ENCODE peak calls at places on chromosome 19, in seven cellular contexts. One of them, this sample, is unnamed.
A peak's percentile ranks its signal among the peaks of the same experiment; 100 is the strongest.

GRCh38 chr19:7293795-7294570 is at the start of gene INSR:
- DNase-seq in activated CD4-positive, alpha-beta T cell treated with anti-CD3 and anti-CD28 coated beads, Interleukin-2, amount 50 U/mL, for 48 hours: peak; percentile 78
- DNase-seq in activated T-cell treated with anti-CD3 and anti-CD28 coated beads for 24 hours: peak; percentile 48
- DNase-seq in iPS DF 6.9: no peak
- DNase-seq in AG04450: peak; percentile 47
- DNase-seq in hypothalamus: peak; percentile 64
- DNase-seq in NCI-H2081 treated with DMSO at 0.1 percent for 48 hours: peak; percentile 37
- DNase-seq in this sample: peak; percentile 57

GRCh38 chr19:28345811-28346210 is 867.1 kb downstream of the UQCRFS1 start:
- DNase-seq in activated CD4-positive, alpha-beta T cell treated with anti-CD3 and anti-CD28 coated beads, Interleukin-2, amount 50 U/mL, for 48 hours: no peak
- DNase-seq in activated T-cell treated with anti-CD3 and anti-CD28 coated beads for 24 hours: no peak
- DNase-seq in iPS DF 6.9: no peak
- DNase-seq in AG04450: no peak
- DNase-seq in hypothalamus: no peak
- DNase-seq in NCI-H2081 treated with DMSO at 0.1 percent for 48 hours: no peak
- DNase-seq in this sample: no peak

GRCh38 chr19:2771786-2772674 is 11.0 kb downstream of the SGTA start:
- DNase-seq in activated CD4-positive, alpha-beta T cell treated with anti-CD3 and anti-CD28 coated beads, Interleukin-2, amount 50 U/mL, for 48 hours: no peak
- DNase-seq in activated T-cell treated with anti-CD3 and anti-CD28 coated beads for 24 hours: no peak
- DNase-seq in iPS DF 6.9: no peak
- DNase-seq in AG04450: no peak
- DNase-seq in hypothalamus: no peak
- DNase-seq in NCI-H2081 treated with DMSO at 0.1 percent for 48 hours: no peak
- DNase-seq in this sample: no peak

GRCh38 chr19:38266070-38266469 is 1.7 kb downstream of the SPINT2 start:
- DNase-seq in activated CD4-positive, alpha-beta T cell treated with anti-CD3 and anti-CD28 coated beads, Interleukin-2, amount 50 U/mL, for 48 hours: no peak
- DNase-seq in activated T-cell treated with anti-CD3 and anti-CD28 coated beads for 24 hours: no peak
- DNase-seq in iPS DF 6.9: no peak
- DNase-seq in AG04450: no peak
- DNase-seq in hypothalamus: no peak
- DNase-seq in NCI-H2081 treated with DMSO at 0.1 percent for 48 hours: no peak
- DNase-seq in this sample: no peak

GRCh38 chr19:48760514-48761221 is 5.3 kb downstream of the FGF21 start:
- DNase-seq in activated CD4-positive, alpha-beta T cell treated with anti-CD3 and anti-CD28 coated beads, Interleukin-2, amount 50 U/mL, for 48 hours: no peak
- DNase-seq in activated T-cell treated with anti-CD3 and anti-CD28 coated beads for 24 hours: no peak
- DNase-seq in iPS DF 6.9: no peak
- DNase-seq in AG04450: no peak
- DNase-seq in hypothalamus: no peak
- DNase-seq in NCI-H2081 treated with DMSO at 0.1 percent for 48 hours: no peak
- DNase-seq in this sample: no peak

GRCh38 chr19:14090509-14091085 is at the start of gene SAMD1:
- DNase-seq in activated CD4-positive, alpha-beta T cell treated with anti-CD3 and anti-CD28 coated beads, Interleukin-2, amount 50 U/mL, for 48 hours: peak; percentile 83
- DNase-seq in activated T-cell treated with anti-CD3 and anti-CD28 coated beads for 24 hours: peak; percentile 82
- DNase-seq in iPS DF 6.9: no peak
- DNase-seq in AG04450: peak; percentile 68
- DNase-seq in hypothalamus: peak; percentile 74
- DNase-seq in NCI-H2081 treated with DMSO at 0.1 percent for 48 hours: no peak
- DNase-seq in this sample: peak; percentile 83

GRCh38 chr19:6233051-6233826 is 46.5 kb downstream of the MLLT1 start:
- DNase-seq in activated CD4-positive, alpha-beta T cell treated with anti-CD3 and anti-CD28 coated beads, Interleukin-2, amount 50 U/mL, for 48 hours: no peak
- DNase-seq in activated T-cell treated with anti-CD3 and anti-CD28 coated beads for 24 hours: no peak
- DNase-seq in iPS DF 6.9: no peak
- DNase-seq in AG04450: no peak
- DNase-seq in hypothalamus: no peak
- DNase-seq in NCI-H2081 treated with DMSO at 0.1 percent for 48 hours: no peak
- DNase-seq in this sample: no peak

GRCh38 chr19:41297628-41298326 is 12.2 kb upstream of the CCDC97 start:
- DNase-seq in activated CD4-positive, alpha-beta T cell treated with anti-CD3 and anti-CD28 coated beads, Interleukin-2, amount 50 U/mL, for 48 hours: no peak
- DNase-seq in activated T-cell treated with anti-CD3 and anti-CD28 coated beads for 24 hours: no peak
- DNase-seq in iPS DF 6.9: no peak
- DNase-seq in AG04450: no peak
- DNase-seq in hypothalamus: no peak
- DNase-seq in NCI-H2081 treated with DMSO at 0.1 percent for 48 hours: no peak
- DNase-seq in this sample: peak; percentile 38

GRCh38 chr19:46076951-46077814 is 36.4 kb upstream of the IGFL4 start:
- DNase-seq in activated CD4-positive, alpha-beta T cell treated with anti-CD3 and anti-CD28 coated beads, Interleukin-2, amount 50 U/mL, for 48 hours: peak; percentile 51
- DNase-seq in activated T-cell treated with anti-CD3 and anti-CD28 coated beads for 24 hours: peak; percentile 8
- DNase-seq in iPS DF 6.9: peak; percentile 78
- DNase-seq in AG04450: peak; percentile 56
- DNase-seq in hypothalamus: peak; percentile 53
- DNase-seq in NCI-H2081 treated with DMSO at 0.1 percent for 48 hours: peak; percentile 33
- DNase-seq in this sample: peak; percentile 22

GRCh38 chr19:11142528-11143171 is 12.9 kb downstream of the SPC24 start:
- DNase-seq in activated CD4-positive, alpha-beta T cell treated with anti-CD3 and anti-CD28 coated beads, Interleukin-2, amount 50 U/mL, for 48 hours: no peak
- DNase-seq in activated T-cell treated with anti-CD3 and anti-CD28 coated beads for 24 hours: no peak
- DNase-seq in iPS DF 6.9: no peak
- DNase-seq in AG04450: peak; percentile 92
- DNase-seq in hypothalamus: peak; percentile 39
- DNase-seq in NCI-H2081 treated with DMSO at 0.1 percent for 48 hours: no peak
- DNase-seq in this sample: no peak

GRCh38 chr19:50359432-50359818 is 6.0 kb downstream of the NAPSA start:
- DNase-seq in activated CD4-positive, alpha-beta T cell treated with anti-CD3 and anti-CD28 coated beads, Interleukin-2, amount 50 U/mL, for 48 hours: no peak
- DNase-seq in activated T-cell treated with anti-CD3 and anti-CD28 coated beads for 24 hours: no peak
- DNase-seq in iPS DF 6.9: no peak
- DNase-seq in AG04450: no peak
- DNase-seq in hypothalamus: no peak
- DNase-seq in NCI-H2081 treated with DMSO at 0.1 percent for 48 hours: no peak
- DNase-seq in this sample: no peak

GRCh38 chr19:5127710-5128109 is 158.8 kb downstream of the KDM4B start:
- DNase-seq in activated CD4-positive, alpha-beta T cell treated with anti-CD3 and anti-CD28 coated beads, Interleukin-2, amount 50 U/mL, for 48 hours: no peak
- DNase-seq in activated T-cell treated with anti-CD3 and anti-CD28 coated beads for 24 hours: no peak
- DNase-seq in iPS DF 6.9: no peak
- DNase-seq in AG04450: no peak
- DNase-seq in hypothalamus: no peak
- DNase-seq in NCI-H2081 treated with DMSO at 0.1 percent for 48 hours: no peak
- DNase-seq in this sample: no peak

GRCh38 chr19:7680606-7681335 is at the start of gene TRAPPC5:
- DNase-seq in activated CD4-positive, alpha-beta T cell treated with anti-CD3 and anti-CD28 coated beads, Interleukin-2, amount 50 U/mL, for 48 hours: peak; percentile 84
- DNase-seq in activated T-cell treated with anti-CD3 and anti-CD28 coated beads for 24 hours: peak; percentile 83
- DNase-seq in iPS DF 6.9: no peak
- DNase-seq in AG04450: peak; percentile 39
- DNase-seq in hypothalamus: peak; percentile 73
- DNase-seq in NCI-H2081 treated with DMSO at 0.1 percent for 48 hours: peak; percentile 30
- DNase-seq in this sample: peak; percentile 89

GRCh38 chr19:12800344-12800732 is 1.3 kb downstream of the PRDX2 start:
- DNase-seq in activated CD4-positive, alpha-beta T cell treated with anti-CD3 and anti-CD28 coated beads, Interleukin-2, amount 50 U/mL, for 48 hours: no peak
- DNase-seq in activated T-cell treated with anti-CD3 and anti-CD28 coated beads for 24 hours: no peak
- DNase-seq in iPS DF 6.9: no peak
- DNase-seq in AG04450: no peak
- DNase-seq in hypothalamus: no peak
- DNase-seq in NCI-H2081 treated with DMSO at 0.1 percent for 48 hours: no peak
- DNase-seq in this sample: no peak

GRCh38 chr19:33416307-33417215 is 43.1 kb downstream of the CEBPG start:
- DNase-seq in activated CD4-positive, alpha-beta T cell treated with anti-CD3 and anti-CD28 coated beads, Interleukin-2, amount 50 U/mL, for 48 hours: peak; percentile 80
- DNase-seq in activated T-cell treated with anti-CD3 and anti-CD28 coated beads for 24 hours: peak; percentile 51
- DNase-seq in iPS DF 6.9: peak; percentile 45
- DNase-seq in AG04450: no peak
- DNase-seq in hypothalamus: no peak
- DNase-seq in NCI-H2081 treated with DMSO at 0.1 percent for 48 hours: peak; percentile 11
- DNase-seq in this sample: peak; percentile 70

GRCh38 chr19:5261151-5261890 is 79.3 kb downstream of the PTPRS start:
- DNase-seq in activated CD4-positive, alpha-beta T cell treated with anti-CD3 and anti-CD28 coated beads, Interleukin-2, amount 50 U/mL, for 48 hours: no peak
- DNase-seq in activated T-cell treated with anti-CD3 and anti-CD28 coated beads for 24 hours: no peak
- DNase-seq in iPS DF 6.9: no peak
- DNase-seq in AG04450: no peak
- DNase-seq in hypothalamus: no peak
- DNase-seq in NCI-H2081 treated with DMSO at 0.1 percent for 48 hours: no peak
- DNase-seq in this sample: no peak

GRCh38 chr19:7397687-7398086 is 49.0 kb downstream of the ARHGEF18 start:
- DNase-seq in activated CD4-positive, alpha-beta T cell treated with anti-CD3 and anti-CD28 coated beads, Interleukin-2, amount 50 U/mL, for 48 hours: no peak
- DNase-seq in activated T-cell treated with anti-CD3 and anti-CD28 coated beads for 24 hours: no peak
- DNase-seq in iPS DF 6.9: no peak
- DNase-seq in AG04450: peak; percentile 43
- DNase-seq in hypothalamus: no peak
- DNase-seq in NCI-H2081 treated with DMSO at 0.1 percent for 48 hours: no peak
- DNase-seq in this sample: no peak

GRCh38 chr19:13121551-13122274 is 3.6 kb downstream of the NACC1 start:
- DNase-seq in activated CD4-positive, alpha-beta T cell treated with anti-CD3 and anti-CD28 coated beads, Interleukin-2, amount 50 U/mL, for 48 hours: peak; percentile 40
- DNase-seq in activated T-cell treated with anti-CD3 and anti-CD28 coated beads for 24 hours: no peak
- DNase-seq in iPS DF 6.9: no peak
- DNase-seq in AG04450: no peak
- DNase-seq in hypothalamus: no peak
- DNase-seq in NCI-H2081 treated with DMSO at 0.1 percent for 48 hours: no peak
- DNase-seq in this sample: no peak

GRCh38 chr19:33910922-33911321 is 114.3 kb downstream of the KCTD15 start:
- DNase-seq in activated CD4-positive, alpha-beta T cell treated with anti-CD3 and anti-CD28 coated beads, Interleukin-2, amount 50 U/mL, for 48 hours: no peak
- DNase-seq in activated T-cell treated with anti-CD3 and anti-CD28 coated beads for 24 hours: no peak
- DNase-seq in iPS DF 6.9: no peak
- DNase-seq in AG04450: no peak
- DNase-seq in hypothalamus: no peak
- DNase-seq in NCI-H2081 treated with DMSO at 0.1 percent for 48 hours: no peak
- DNase-seq in this sample: no peak

GRCh38 chr19:46299004-46299509 is 2.2 kb downstream of the HIF3A start:
- DNase-seq in activated CD4-positive, alpha-beta T cell treated with anti-CD3 and anti-CD28 coated beads, Interleukin-2, amount 50 U/mL, for 48 hours: no peak
- DNase-seq in activated T-cell treated with anti-CD3 and anti-CD28 coated beads for 24 hours: no peak
- DNase-seq in iPS DF 6.9: no peak
- DNase-seq in AG04450: peak; percentile 48
- DNase-seq in hypothalamus: peak; percentile 80
- DNase-seq in NCI-H2081 treated with DMSO at 0.1 percent for 48 hours: no peak
- DNase-seq in this sample: no peak

GRCh38 chr19:41626877-41627276 is at the start of gene CEACAM4:
- DNase-seq in activated CD4-positive, alpha-beta T cell treated with anti-CD3 and anti-CD28 coated beads, Interleukin-2, amount 50 U/mL, for 48 hours: no peak
- DNase-seq in activated T-cell treated with anti-CD3 and anti-CD28 coated beads for 24 hours: no peak
- DNase-seq in iPS DF 6.9: no peak
- DNase-seq in AG04450: no peak
- DNase-seq in hypothalamus: no peak
- DNase-seq in NCI-H2081 treated with DMSO at 0.1 percent for 48 hours: no peak
- DNase-seq in this sample: no peak

GRCh38 chr19:18967358-18968146 is 26.5 kb upstream of the HOMER3 start:
- DNase-seq in activated CD4-positive, alpha-beta T cell treated with anti-CD3 and anti-CD28 coated beads, Interleukin-2, amount 50 U/mL, for 48 hours: no peak
- DNase-seq in activated T-cell treated with anti-CD3 and anti-CD28 coated beads for 24 hours: no peak
- DNase-seq in iPS DF 6.9: no peak
- DNase-seq in AG04450: no peak
- DNase-seq in hypothalamus: no peak
- DNase-seq in NCI-H2081 treated with DMSO at 0.1 percent for 48 hours: no peak
- DNase-seq in this sample: no peak

GRCh38 chr19:46674416-46675178 is 13.6 kb upstream of the DACT3 start:
- DNase-seq in activated CD4-positive, alpha-beta T cell treated with anti-CD3 and anti-CD28 coated beads, Interleukin-2, amount 50 U/mL, for 48 hours: no peak
- DNase-seq in activated T-cell treated with anti-CD3 and anti-CD28 coated beads for 24 hours: no peak
- DNase-seq in iPS DF 6.9: no peak
- DNase-seq in AG04450: no peak
- DNase-seq in hypothalamus: no peak
- DNase-seq in NCI-H2081 treated with DMSO at 0.1 percent for 48 hours: no peak
- DNase-seq in this sample: no peak

GRCh38 chr19:14248578-14249011 is 42.6 kb upstream of the ADGRL1 start:
- DNase-seq in activated CD4-positive, alpha-beta T cell treated with anti-CD3 and anti-CD28 coated beads, Interleukin-2, amount 50 U/mL, for 48 hours: peak; percentile 45
- DNase-seq in activated T-cell treated with anti-CD3 and anti-CD28 coated beads for 24 hours: peak; percentile 23
- DNase-seq in iPS DF 6.9: no peak
- DNase-seq in AG04450: no peak
- DNase-seq in hypothalamus: peak; percentile 18
- DNase-seq in NCI-H2081 treated with DMSO at 0.1 percent for 48 hours: no peak
- DNase-seq in this sample: peak; percentile 39

GRCh38 chr19:48554385-48555091 is 2.6 kb downstream of the SULT2B1 start:
- DNase-seq in activated CD4-positive, alpha-beta T cell treated with anti-CD3 and anti-CD28 coated beads, Interleukin-2, amount 50 U/mL, for 48 hours: no peak
- DNase-seq in activated T-cell treated with anti-CD3 and anti-CD28 coated beads for 24 hours: no peak
- DNase-seq in iPS DF 6.9: no peak
- DNase-seq in AG04450: no peak
- DNase-seq in hypothalamus: no peak
- DNase-seq in NCI-H2081 treated with DMSO at 0.1 percent for 48 hours: no peak
- DNase-seq in this sample: no peak

GRCh38 chr19:35449347-35450043 is 1.4 kb downstream of the FFAR2 start:
- DNase-seq in activated CD4-positive, alpha-beta T cell treated with anti-CD3 and anti-CD28 coated beads, Interleukin-2, amount 50 U/mL, for 48 hours: peak; percentile 11
- DNase-seq in activated T-cell treated with anti-CD3 and anti-CD28 coated beads for 24 hours: no peak
- DNase-seq in iPS DF 6.9: no peak
- DNase-seq in AG04450: no peak
- DNase-seq in hypothalamus: no peak
- DNase-seq in NCI-H2081 treated with DMSO at 0.1 percent for 48 hours: no peak
- DNase-seq in this sample: no peak

GRCh38 chr19:34067861-34068271 is 104.4 kb upstream of the LSM14A start:
- DNase-seq in activated CD4-positive, alpha-beta T cell treated with anti-CD3 and anti-CD28 coated beads, Interleukin-2, amount 50 U/mL, for 48 hours: no peak
- DNase-seq in activated T-cell treated with anti-CD3 and anti-CD28 coated beads for 24 hours: no peak
- DNase-seq in iPS DF 6.9: no peak
- DNase-seq in AG04450: no peak
- DNase-seq in hypothalamus: no peak
- DNase-seq in NCI-H2081 treated with DMSO at 0.1 percent for 48 hours: no peak
- DNase-seq in this sample: no peak

GRCh38 chr19:9709305-9709704 is 34.4 kb upstream of the ZNF562 start:
- DNase-seq in activated CD4-positive, alpha-beta T cell treated with anti-CD3 and anti-CD28 coated beads, Interleukin-2, amount 50 U/mL, for 48 hours: no peak
- DNase-seq in activated T-cell treated with anti-CD3 and anti-CD28 coated beads for 24 hours: no peak
- DNase-seq in iPS DF 6.9: no peak
- DNase-seq in AG04450: no peak
- DNase-seq in hypothalamus: no peak
- DNase-seq in NCI-H2081 treated with DMSO at 0.1 percent for 48 hours: no peak
- DNase-seq in this sample: no peak

GRCh38 chr19:12723383-12723642 is 419 bp downstream of the TNPO2 start:
- DNase-seq in activated CD4-positive, alpha-beta T cell treated with anti-CD3 and anti-CD28 coated beads, Interleukin-2, amount 50 U/mL, for 48 hours: no peak
- DNase-seq in activated T-cell treated with anti-CD3 and anti-CD28 coated beads for 24 hours: no peak
- DNase-seq in iPS DF 6.9: no peak
- DNase-seq in AG04450: no peak
- DNase-seq in hypothalamus: no peak
- DNase-seq in NCI-H2081 treated with DMSO at 0.1 percent for 48 hours: no peak
- DNase-seq in this sample: no peak

This sample was measured in activated CD4-positive, alpha-beta memory T cell treated with anti-CD3 and anti-CD28 coated beads, Interleukin-2, amount 10 ng/mL, durations not matched to agents 7 days and 5 days.